ENCODE peak calls at places on chromosomes 11 and 22, in eight cellular contexts. K is AG04449, D is astrocyte of the spinal cord, V is tibial nerve, Y is colonic mucosa, H is ascending aorta, C is AG10803, G is cardiac fibroblast. L is an unnamed sample.

GRCh38 chr11:69667619-69668604 is 7.2 kb downstream of the LTO1 start:
- DNase-seq in H (no peak), D (no peak), Y (no peak), G (no peak), V (no peak), K (no peak), C (no peak), L (peak; percentile 82)

GRCh38 chr11:97019305-97019704 is 629.5 kb downstream of the JRKL start:
- DNase-seq in G (no peak), K (no peak), D (no peak), V (no peak), Y (no peak), C (no peak), H (no peak), L (peak; percentile 60)

GRCh38 chr11:1919428-1920127 is at the start of gene TNNT3:
- DNase-seq in C (no peak), V (no peak), K (no peak), G (no peak), Y (no peak), D (no peak), H (no peak), L (no peak)

GRCh38 chr11:61587541-61587941 is 6.7 kb upstream of the SYT7 start:
- DNase-seq in C (peak; percentile 34), V (no peak), Y (peak; percentile 60), H (no peak), D (no peak), G (peak; percentile 26), K (no peak), L (peak; percentile 89)

GRCh38 chr22:28999510-29000224 is 62.0 kb downstream of the C22orf31 start:
- DNase-seq in H (no peak), C (peak; percentile 20), K (no peak), V (no peak), D (no peak), Y (peak; percentile 31), G (no peak), L (no peak)

GRCh38 chr11:17400048-17400775 is 11.8 kb upstream of the KCNJ11 start:
- DNase-seq in Y (no peak), C (no peak), G (no peak), K (no peak), D (no peak), H (no peak), V (no peak), L (no peak)

GRCh38 chr11:43922974-43923326 is 19.5 kb upstream of the C11orf96 start:
- DNase-seq in V (no peak), D (no peak), K (no peak), H (no peak), Y (no peak), G (no peak), C (no peak), L (no peak)

GRCh38 chr11:41461057-41461681 is 1.7 kb upstream of the LRRC4C start:
- DNase-seq in G (peak; percentile 22), D (peak; percentile 17), K (no peak), C (no peak), V (no peak), H (no peak), Y (no peak), L (no peak)

GRCh38 chr22:17774206-17774927 is at the start of gene BID:
- DNase-seq in C (no peak), H (no peak), Y (peak; percentile 72), G (no peak), K (no peak), V (no peak), D (no peak), L (no peak)

DNA sequence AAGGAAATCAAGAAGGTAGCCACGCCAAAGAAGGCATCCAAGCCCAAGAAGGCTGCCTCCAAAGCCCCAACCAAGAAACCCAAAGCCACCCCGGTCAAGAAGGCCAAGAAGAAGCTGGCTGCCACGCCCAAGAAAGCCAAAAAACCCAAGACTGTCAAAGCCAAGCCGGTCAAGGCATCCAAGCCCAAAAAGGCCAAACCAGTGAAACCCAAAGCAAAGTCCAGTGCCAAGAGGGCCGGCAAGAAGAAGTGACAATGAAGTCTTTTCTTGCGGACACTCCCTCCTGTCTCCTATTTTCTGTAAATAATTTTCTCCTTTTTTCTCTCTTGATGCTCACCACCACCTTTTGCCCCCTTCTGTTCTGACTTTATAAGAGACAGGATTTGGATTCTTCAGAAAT is 1.9 kb upstream of the GCAT start:
- DNase-seq in D (no peak), Y (no peak), V (no peak), H (no peak), G (no peak), K (no peak), C (no peak), L (no peak)
- H3K4me3 ChIP-seq in D (peak overlapping the region; percentile 69), Y (peak overlapping the region; percentile 60), V (peak overlapping the region; percentile 65), H (peak overlapping the region; percentile 72), G (peak overlapping the region; percentile 45), K (peak overlapping the region; percentile 76), C (peak overlapping the region; percentile 81), L (peak overlapping the region; percentile 63)

GRCh38 chr11:113166280-113166679 is 148.1 kb upstream of the TTC12 start:
- DNase-seq in V (no peak), G (no peak), H (no peak), D (no peak), Y (no peak), C (no peak), K (no peak), L (no peak)
- H3K4me3 ChIP-seq in V (no peak overlapping the region), G (no peak overlapping the region), H (no peak overlapping the region), D (no peak overlapping the region), Y (no peak overlapping the region), C (no peak overlapping the region), K (no peak overlapping the region), L (no peak overlapping the region)

GRCh38 chr11:118341749-118342489 is 586 bp downstream of the CD3D start:
- DNase-seq in C (no peak), K (no peak), V (no peak), D (no peak), G (no peak), H (no peak), Y (no peak), L (no peak)
- H3K4me3 ChIP-seq in C (no peak overlapping the region), K (no peak overlapping the region), V (no peak overlapping the region), D (no peak overlapping the region), G (no peak overlapping the region), H (no peak overlapping the region), Y (peak overlapping the region; percentile 9), L (no peak overlapping the region)

GRCh38 chr22:20430101-20430640 is 7.5 kb downstream of the SCARF2 start:
- DNase-seq in H (no peak), D (no peak), V (no peak), G (no peak), C (no peak), Y (no peak), K (no peak), L (no peak)

GRCh38 chr22:20427104-20427944 is 10.3 kb downstream of the SCARF2 start:
- DNase-seq in V (no peak), H (no peak), K (no peak), C (no peak), D (no peak), G (no peak), Y (no peak), L (no peak)

GRCh38 chr22:20429254-20430100 is 8.1 kb downstream of the SCARF2 start:
- DNase-seq in V (no peak), H (no peak), K (no peak), G (no peak), C (no peak), Y (peak; percentile 91), D (no peak), L (peak; percentile 91)

GRCh38 chr22:20427945-20428417 is 9.6 kb downstream of the SCARF2 start:
- DNase-seq in G (no peak), V (no peak), D (no peak), K (no peak), C (no peak), Y (no peak), H (no peak), L (no peak)

DNA sequence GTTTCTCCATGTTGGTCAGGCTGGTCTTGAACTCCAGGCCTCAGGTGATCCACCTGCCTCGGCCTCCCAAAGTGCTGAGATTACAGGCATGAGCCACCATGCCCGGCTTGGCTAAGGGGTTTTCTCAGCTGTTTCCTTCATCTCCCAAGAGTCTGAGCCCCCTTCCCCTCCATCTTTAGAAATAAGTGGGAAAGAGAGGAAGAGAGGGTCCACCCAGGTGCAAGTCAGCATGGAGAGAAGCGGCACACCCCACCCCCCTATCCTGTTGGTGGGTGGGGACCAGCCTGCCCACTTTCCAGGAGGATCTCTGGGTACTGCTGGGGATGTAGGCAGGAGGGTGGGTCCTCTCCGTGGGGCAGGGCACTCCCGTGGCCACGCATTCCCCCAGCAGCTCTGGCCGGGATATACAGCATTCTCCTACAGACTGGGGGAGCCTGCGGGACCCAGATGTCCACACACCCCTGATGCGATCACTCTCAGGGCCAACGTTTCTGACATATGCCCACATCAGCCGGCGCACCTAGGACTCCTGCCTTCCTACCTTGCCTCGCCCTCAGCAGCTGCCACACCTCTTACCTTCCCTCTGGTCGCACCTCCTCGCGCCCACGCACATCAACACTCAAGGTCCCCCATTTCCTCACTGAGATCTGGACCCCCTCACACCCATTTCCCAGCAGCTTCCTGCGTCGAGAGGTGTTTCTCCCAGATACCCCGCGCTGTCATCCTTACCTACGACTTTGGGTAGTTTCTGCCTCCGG is 8.9 kb downstream of the SCARF2 start:
- DNase-seq in V (no peak), H (no peak), D (no peak), K (no peak), C (no peak), G (no peak), Y (no peak), L (no peak)
- H3K4me3 ChIP-seq in V (peak overlapping the region; percentile 38), H (peak overlapping the region; percentile 50), D (no peak overlapping the region), K (no peak overlapping the region), C (no peak overlapping the region), G (no peak overlapping the region), Y (no peak overlapping the region), L (no peak overlapping the region)

GRCh38 chr11:84901986-84902385 is 725.2 kb downstream of the DLG2 start:
- DNase-seq in Y (no peak), V (no peak), K (peak; percentile 17), D (peak; percentile 71), G (peak; percentile 1), C (peak; percentile 84), H (no peak), L (no peak)
- H3K4me3 ChIP-seq in Y (no peak overlapping the region), V (no peak overlapping the region), K (no peak overlapping the region), D (no peak overlapping the region), G (no peak overlapping the region), C (no peak overlapping the region), H (no peak overlapping the region), L (no peak overlapping the region)

DNA sequence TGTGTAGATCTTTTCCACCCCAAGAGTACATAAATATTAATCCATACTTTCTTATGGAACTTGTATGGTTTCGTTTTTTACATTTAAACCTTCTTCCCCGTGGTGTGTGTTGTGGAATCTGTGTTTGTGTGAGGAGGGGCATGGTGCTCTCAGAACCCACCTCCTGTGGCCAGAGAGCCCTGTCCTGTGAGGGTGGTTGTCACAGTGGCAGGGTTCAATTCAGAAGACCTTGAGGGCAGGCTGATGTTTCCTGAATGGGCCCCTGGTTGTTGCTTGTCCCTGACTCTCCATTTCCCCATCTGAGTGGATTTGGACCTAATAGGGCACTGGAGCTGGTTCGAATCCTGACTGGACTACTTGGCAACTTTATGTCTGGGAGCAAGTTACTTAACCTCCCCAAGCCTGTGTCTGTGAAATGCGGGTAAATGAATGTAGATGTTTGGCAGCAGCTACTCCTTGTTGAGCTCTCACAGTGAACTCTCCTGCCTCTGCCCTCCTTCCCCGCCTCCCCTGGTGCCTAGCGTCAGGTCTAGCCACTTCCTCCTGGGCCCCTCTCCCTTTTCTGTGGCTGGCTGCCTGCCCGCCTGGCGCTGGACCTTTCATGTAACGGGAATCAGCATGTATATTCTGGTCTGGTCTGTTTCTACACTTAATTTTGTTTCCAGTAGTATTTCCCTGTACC is 7.3 kb downstream of the NEAT1 start:
- DNase-seq in G (peak; percentile 94), K (no peak), Y (peak; percentile 77), C (peak; percentile 91), H (no peak), D (peak; percentile 82), V (no peak), L (peak; percentile 96)
- H3K4me3 ChIP-seq in G (peak overlapping the region; percentile 88), K (peak overlapping the region; percentile 98), Y (no peak overlapping the region), C (peak overlapping the region; percentile 99), H (peak overlapping the region; percentile 80), D (peak overlapping the region; percentile 95), V (peak overlapping the region; percentile 80), L (no peak overlapping the region)